ENCODE peak calls at places on chromosome 13, in six cellular contexts. V, M, E, P, N and Y are unnamed samples.
A peak's percentile ranks its signal among the peaks of the same experiment; 100 is the strongest.

GRCh38 chr13:80215368-80215767 is 125.6 kb downstream of the SPRY2 start:
- DNase-seq in V (no peak), M (no peak), E (peak; percentile 25), P (peak; percentile 87), N (no peak), Y (peak; percentile 54)

GRCh38 chr13:26583662-26584061 is 26.2 kb downstream of the WASF3 start:
- DNase-seq in V (no peak), M (no peak), E (no peak), P (no peak), N (no peak), Y (no peak)

GRCh38 chr13:97125051-97125809 is 96.9 kb upstream of the MBNL2 start:
- DNase-seq in V (no peak), M (no peak), E (peak; percentile 44), P (peak; percentile 74), N (peak; percentile 9), Y (peak; percentile 75)

GRCh38 chr13:79090552-79091159 is 315.4 kb downstream of the RBM26 start:
- DNase-seq in V (no peak), M (no peak), E (no peak), P (no peak), N (no peak), Y (no peak)

GRCh38 chr13:24663089-24663395 is 17.2 kb upstream of the ATP12A start:
- DNase-seq in V (no peak), M (no peak), E (no peak), P (no peak), N (no peak), Y (no peak)

GRCh38 chr13:114127473-114128347 is 4.7 kb downstream of the RASA3 start:
- DNase-seq in V (no peak), M (no peak), E (no peak), P (no peak), N (no peak), Y (no peak)

GRCh38 chr13:71867101-71867814 is at the start of gene DACH1:
- DNase-seq in V (no peak), M (no peak), E (peak; percentile 53), P (peak; percentile 20), N (peak; percentile 89), Y (peak; percentile 8)

GRCh38 chr13:69683921-69684663 is 423.5 kb upstream of the ATXN8OS start:
- DNase-seq in V (no peak), M (no peak), E (no peak), P (no peak), N (no peak), Y (no peak)

GRCh38 chr13:106100261-106100919 is 435.1 kb downstream of the EFNB2 start:
- DNase-seq in V (no peak), M (no peak), E (no peak), P (no peak), N (peak; percentile 41), Y (no peak)

GRCh38 chr13:111027481-111028439 is 87.3 kb upstream of the ARHGEF7 start:
- DNase-seq in V (no peak), M (no peak), E (no peak), P (peak; percentile 50), N (no peak), Y (no peak)

GRCh38 chr13:36219883-36220282 is 5.5 kb upstream of the SOHLH2 start:
- DNase-seq in V (no peak), M (no peak), E (no peak), P (no peak), N (no peak), Y (no peak)

GRCh38 chr13:84609716-84610115 is 727.4 kb upstream of the SLITRK1 start:
- DNase-seq in V (no peak), M (no peak), E (no peak), P (peak; percentile 70), N (no peak), Y (peak; percentile 49)

GRCh38 chr13:50531917-50532899 is 311.3 kb downstream of the DLEU7 start:
- DNase-seq in V (no peak), M (no peak), E (no peak), P (peak; percentile 62), N (no peak), Y (peak; percentile 78)

GRCh38 chr13:53064721-53065120 is 36.1 kb downstream of the OLFM4 start:
- DNase-seq in V (no peak), M (no peak), E (no peak), P (no peak), N (peak; percentile 95), Y (no peak)

GRCh38 chr13:43936630-43937029 is 56.9 kb downstream of the LACC1 start:
- DNase-seq in V (no peak), M (no peak), E (no peak), P (no peak), N (peak; percentile 82), Y (peak; percentile 8)

GRCh38 chr13:36769545-36769944 is 49.5 kb upstream of the RFXAP start:
- DNase-seq in V (no peak), M (no peak), E (no peak), P (no peak), N (no peak), Y (no peak)

GRCh38 chr13:113176292-113176691 is 17.8 kb downstream of the PROZ start:
- DNase-seq in V (peak; percentile 55), M (no peak), E (no peak), P (no peak), N (no peak), Y (no peak)

GRCh38 chr13:97627566-97627965 is 193.6 kb downstream of the RAP2A start:
- DNase-seq in V (no peak), M (no peak), E (peak; percentile 83), P (peak; percentile 95), N (no peak), Y (peak; percentile 87)

GRCh38 chr13:41580345-41580744 is 123.0 kb downstream of the RGCC start:
- DNase-seq in V (no peak), M (no peak), E (no peak), P (no peak), N (no peak), Y (no peak)

GRCh38 chr13:106117035-106117434 is 418.4 kb downstream of the EFNB2 start:
- DNase-seq in V (no peak), M (no peak), E (peak; percentile 22), P (peak; percentile 77), N (no peak), Y (no peak)

GRCh38 chr13:76751278-76751677 is 134.9 kb downstream of the KCTD12 start:
- DNase-seq in V (no peak), M (no peak), E (no peak), P (no peak), N (no peak), Y (no peak)

GRCh38 chr13:75123428-75123827 is 358.5 kb downstream of the TBC1D4 start:
- DNase-seq in V (no peak), M (no peak), E (no peak), P (no peak), N (peak; percentile 41), Y (no peak)

GRCh38 chr13:36447501-36447900 is 15.2 kb downstream of the CCNA1 start:
- DNase-seq in V (no peak), M (no peak), E (no peak), P (no peak), N (no peak), Y (peak; percentile 67)

GRCh38 chr13:50893211-50893852 is 16.3 kb upstream of the RNASEH2B start:
- DNase-seq in V (no peak), M (peak; percentile 56), E (peak; percentile 34), P (peak; percentile 19), N (no peak), Y (peak; percentile 18)

GRCh38 chr13:25630327-25630726 is 258.6 kb downstream of the ATP8A2 start:
- DNase-seq in V (no peak), M (no peak), E (no peak), P (no peak), N (no peak), Y (no peak)

GRCh38 chr13:105573134-105573533 is 962.3 kb downstream of the EFNB2 start:
- DNase-seq in V (no peak), M (no peak), E (no peak), P (no peak), N (no peak), Y (no peak)

GRCh38 chr13:50715402-50716146 is 127.9 kb downstream of the DLEU7 start:
- DNase-seq in V (no peak), M (no peak), E (no peak), P (no peak), N (no peak), Y (no peak)

GRCh38 chr13:110361365-110361911 is 54.4 kb downstream of the COL4A2 start:
- DNase-seq in V (no peak), M (no peak), E (peak; percentile 94), P (peak; percentile 88), N (no peak), Y (peak; percentile 98)

GRCh38 chr13:42990991-42991891 is 800 bp downstream of the EPSTI1 start:
- DNase-seq in V (no peak), M (no peak), E (no peak), P (no peak), N (no peak), Y (no peak)

GRCh38 chr13:51225034-51225433 is 2.8 kb downstream of the FAM124A start:
- DNase-seq in V (no peak), M (no peak), E (no peak), P (no peak), N (no peak), Y (peak; percentile 17)